ENCODE peak calls at places on chromosomes 7 and 10, in five cellular contexts. M is fibroblast of lung, S is neural progenitor cell, U is DND-41, W is IMR-90. B is an unnamed sample.

GRCh38 chr10:95315509-95315908 is 24.7 kb upstream of the PDLIM1 start:
- DNase-seq in M (no peak), S (peak), U (no peak), W (no peak), B (no peak)

GRCh38 chr7:41742619-41743018 is 39.7 kb upstream of the INHBA start:
- DNase-seq in M (no peak), S (no peak), U (no peak), W (no peak), B (no peak)

GRCh38 chr7:116582164-116582732 is 57.4 kb downstream of the CAV1 start:
- DNase-seq in M (peak), S (no peak), U (no peak), W (peak), B (no peak)

GRCh38 chr7:23277359-23277989 is 21.7 kb upstream of the MALSU1 start:
- DNase-seq in M (peak), S (peak), U (peak), W (peak), B (peak)

GRCh38 chr7:157012113-157012547 is 1.7 kb upstream of the MNX1 start:
- DNase-seq in M (no peak), S (no peak), U (no peak), W (no peak), B (no peak)

GRCh38 chr10:3251172-3251571 is 78.6 kb upstream of the PITRM1 start:
- DNase-seq in M (no peak), S (no peak), U (peak), W (no peak), B (no peak)

GRCh38 chr10:132632851-132633684 is 95.5 kb downstream of the INPP5A start:
- DNase-seq in M (no peak), S (no peak), U (no peak), W (peak), B (no peak)

GRCh38 chr7:90951986-90952648 is 312.1 kb upstream of the FZD1 start:
- DNase-seq in M (no peak), S (peak), U (no peak), W (no peak), B (no peak)

GRCh38 chr10:60456053-60456452 is 66.4 kb upstream of the ANK3 start:
- DNase-seq in M (no peak), S (peak), U (no peak), W (peak), B (no peak)

GRCh38 chr10:117860823-117861222 is 185.9 kb downstream of the RAB11FIP2 start:
- DNase-seq in M (no peak), S (peak), U (no peak), W (peak), B (no peak)

GRCh38 chr10:871951-872403 is 59.5 kb downstream of the LARP4B start:
- DNase-seq in M (no peak), S (no peak), U (no peak), W (no peak), B (no peak)

GRCh38 chr10:67296926-67297325 is 371.1 kb downstream of the LRRTM3 start:
- DNase-seq in M (no peak), S (no peak), U (no peak), W (no peak), B (no peak)

GRCh38 chr10:26435852-26436251 is 2.3 kb upstream of the APBB1IP start:
- DNase-seq in M (no peak), S (no peak), U (no peak), W (no peak), B (no peak)
- H3K27ac ChIP-seq in M (no peak), S (no peak), U (peak), W (no peak), B (no peak)

GRCh38 chr7:32762321-32762669 is 129.3 kb downstream of the KBTBD2 start:
- DNase-seq in M (no peak), S (no peak), U (no peak), W (no peak), B (no peak)

GRCh38 chr7:32762894-32763293 is 128.7 kb downstream of the KBTBD2 start:
- DNase-seq in M (no peak), S (peak), U (no peak), W (no peak), B (no peak)

GRCh38 chr7:32765185-32765584 is 126.4 kb downstream of the KBTBD2 start:
- DNase-seq in M (no peak), S (no peak), U (no peak), W (no peak), B (no peak)

GRCh38 chr7:32761451-32762320 is 129.9 kb downstream of the KBTBD2 start:
- DNase-seq in M (no peak), S (peak), U (no peak), W (no peak), B (no peak)
- H2AFZ ChIP-seq in M (no peak), S (no peak), U (no peak), W (peak), B (no peak)

GRCh38 chr7:130369110-130369711 is 11.1 kb upstream of the CPA1 start:
- DNase-seq in M (peak), S (no peak), U (no peak), W (peak), B (no peak)

GRCh38 chr7:130367088-130367755 is 13.1 kb upstream of the CPA1 start:
- DNase-seq in M (no peak), S (no peak), U (no peak), W (no peak), B (no peak)

GRCh38 chr7:130366561-130366960 is 13.7 kb upstream of the CPA1 start:
- DNase-seq in M (no peak), S (no peak), U (no peak), W (peak), B (no peak)

GRCh38 chr7:130368347-130368746 is 11.9 kb upstream of the CPA1 start:
- DNase-seq in M (no peak), S (no peak), U (no peak), W (no peak), B (no peak)

GRCh38 chr7:130367836-130368235 is 12.5 kb upstream of the CPA1 start:
- DNase-seq in M (no peak), S (no peak), U (no peak), W (no peak), B (no peak)
- H3K27ac ChIP-seq in M (no peak), S (no peak), U (no peak), W (peak), B (no peak)

DNA sequence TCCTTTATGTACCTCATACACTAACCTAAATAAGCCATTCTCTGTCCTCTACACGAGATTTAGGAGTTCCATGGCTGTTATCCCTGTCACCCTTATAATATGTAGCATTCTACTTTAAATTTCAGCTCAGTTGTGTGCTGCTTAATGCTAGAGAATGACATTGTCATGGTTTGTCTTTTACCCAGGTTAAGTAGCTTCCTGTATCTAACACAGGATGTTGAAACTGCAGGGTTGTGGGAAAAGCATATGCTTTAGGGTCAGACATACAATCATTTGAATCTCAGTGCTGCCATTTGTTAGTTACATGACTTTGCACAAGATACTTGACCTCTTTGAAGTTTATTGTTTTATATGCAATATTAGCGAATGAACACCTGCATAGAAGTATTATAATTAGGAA is 235.1 kb upstream of the CACNA2D1 start:
- DNase-seq in M (no peak), S (no peak), U (peak), W (no peak), B (no peak)
- H2AFZ ChIP-seq in M (no peak), S (no peak), U (peak), W (no peak), B (no peak)

DNA sequence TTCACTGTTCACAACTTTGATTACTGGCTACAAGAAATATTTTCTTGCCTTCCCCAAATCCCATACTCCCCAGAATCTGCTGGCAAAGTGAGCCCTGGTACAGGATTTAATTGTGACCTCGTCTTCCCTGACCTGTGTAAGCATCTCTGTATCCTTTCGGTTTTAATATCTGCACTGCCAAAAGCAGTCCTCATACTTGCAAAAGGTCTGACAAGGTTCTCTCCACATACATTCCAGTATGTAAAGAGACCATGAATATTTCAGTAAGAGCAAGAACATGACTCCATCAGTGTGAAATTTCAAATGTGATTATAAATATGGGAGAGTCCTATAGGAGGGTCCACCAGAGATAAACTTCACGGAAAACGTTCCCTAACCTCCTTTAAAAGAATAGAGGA is 134.0 kb upstream of the TCF7L2 start:
- DNase-seq in M (no peak), S (no peak), U (no peak), W (no peak), B (no peak)
- H3K27ac ChIP-seq in M (no peak), S (no peak), U (no peak), W (no peak), B (no peak)

GRCh38 chr7:26937306-26937705 is 72.9 kb upstream of the SKAP2 start:
- DNase-seq in M (no peak), S (no peak), U (no peak), W (no peak), B (no peak)

GRCh38 chr7:26937956-26938623 is 73.7 kb upstream of the SKAP2 start:
- DNase-seq in M (no peak), S (no peak), U (no peak), W (no peak), B (no peak)
- H2AFZ ChIP-seq in M (no peak), S (no peak), U (no peak), W (no peak), B (peak)

GRCh38 chr10:79488870-79489269 is 23.5 kb upstream of the EIF5AL1 start:
- DNase-seq in M (no peak), S (no peak), U (no peak), W (no peak), B (no peak)
- H3K27ac ChIP-seq in M (no peak), S (no peak), U (no peak), W (peak), B (no peak)